ENCODE peak calls at places on chromosome X, in five cellular contexts. Z is RKO, K is NCI-H1417 treated with DMSO at 0.1 percent for 48 hours, H is dorsolateral prefrontal cortex, D is activated T-helper 1 cell treated with Interleukin-2 at 50 U/mL for 16 hours. A is an unnamed sample.

GRCh38 chrX:24412637-24413363 is 52.3 kb upstream of the PDK3 start:
- DNase-seq in K (no peak), H (no peak), Z (no peak), D (no peak), A (no peak)

GRCh38 chrX:49101629-49101984 is 21.9 kb upstream of the WDR45 start:
- DNase-seq in Z (no peak), H (no peak), D (no peak), K (no peak), A (no peak)

GRCh38 chrX:74493806-74494205 is 72.5 kb downstream of the SLC16A2 start:
- DNase-seq in Z (no peak), K (no peak), H (no peak), D (no peak), A (no peak)

GRCh38 chrX:154349979-154350378 is 24.5 kb downstream of the FLNA start:
- DNase-seq in Z (no peak), H (no peak), K (no peak), D (no peak), A (no peak)

GRCh38 chrX:154384284-154384892 is 5.3 kb downstream of the EMD start:
- DNase-seq in K (no peak), H (no peak), Z (no peak), D (no peak), A (peak; percentile 43)

GRCh38 chrX:130994671-130995070 is 63.5 kb upstream of the ARHGAP36 start:
- DNase-seq in D (no peak), K (no peak), Z (peak; percentile 42), H (no peak), A (peak; percentile 4)

GRCh38 chrX:1475881-1476280 is 23.2 kb upstream of the ASMTL start:
- DNase-seq in D (no peak), Z (no peak), K (no peak), H (no peak), A (no peak)

GRCh38 chrX:7170903-7171302 is 22.9 kb upstream of the PUDP start:
- DNase-seq in Z (peak; percentile 41), H (no peak), D (peak; percentile 6), K (no peak), A (peak; percentile 9)

GRCh38 chrX:101051153-101051548 is 760 bp downstream of the TRMT2B start:
- DNase-seq in H (no peak), D (no peak), Z (no peak), K (no peak), A (no peak)

GRCh38 chrX:104098151-104098808 is 14.0 kb upstream of the ZCCHC18 start:
- DNase-seq in Z (peak; percentile 86), H (no peak), K (peak; percentile 70), D (peak; percentile 15), A (peak; percentile 77)

GRCh38 chrX:16870861-16871584 is 861 bp upstream of the RBBP7 start:
- DNase-seq in K (no peak), D (no peak), H (peak; percentile 41), Z (no peak), A (peak; percentile 19)